ENCODE peak calls at places on chromosomes 12 and 14, in nine cellular contexts. Z is right cardiac atrium; A is K562; U is GM23248; P is naive thymus-derived CD4-positive, alpha-beta T cell; F is colonic mucosa; L is stomach; N is RWPE1; D is CD4-positive, CD25-positive, alpha-beta regulatory T cell. T is an unnamed sample.

GRCh38 chr14:32702571-32702970 is 236.1 kb upstream of the NPAS3 start:
- DNase-seq in U (peak; percentile 62), D (peak; percentile 64), F (peak; percentile 18), P (no peak), L (no peak), Z (peak; percentile 67), A (no peak), N (no peak), T (no peak)

GRCh38 chr14:103899833-103900232 is 28.4 kb upstream of the TDRD9 start:
- DNase-seq in L (no peak), U (no peak), D (no peak), F (no peak), P (no peak), A (no peak), Z (no peak), N (no peak), T (no peak)

GRCh38 chr12:63967781-63968180 is 123.3 kb downstream of the SRGAP1 start:
- DNase-seq in N (no peak), D (no peak), Z (no peak), A (no peak), P (no peak), U (peak; percentile 75), F (no peak), L (no peak), T (no peak)

GRCh38 chr14:53634793-53635192 is 321.8 kb downstream of the BMP4 start:
- DNase-seq in A (no peak), Z (no peak), U (no peak), L (no peak), P (no peak), D (no peak), F (no peak), N (no peak), T (no peak)

GRCh38 chr12:15928870-15929571 is 17.9 kb downstream of the DERA start:
- DNase-seq in A (no peak), Z (no peak), P (no peak), D (no peak), U (peak; percentile 19), L (no peak), F (no peak), N (no peak), T (no peak)

GRCh38 chr12:50751921-50752721 is 11.8 kb upstream of the ATF1 start:
- DNase-seq in P (no peak), A (no peak), F (no peak), Z (no peak), L (no peak), N (peak; percentile 18), D (no peak), U (peak; percentile 41), T (no peak)

GRCh38 chr12:128259556-128260070 is 7.4 kb upstream of the TMEM132C start:
- DNase-seq in A (peak; percentile 50), D (no peak), N (no peak), P (no peak), F (no peak), L (no peak), U (peak; percentile 50), Z (peak; percentile 79), T (no peak)

GRCh38 chr12:52267699-52268098 is 6.7 kb upstream of the KRT86 start:
- DNase-seq in D (no peak), A (no peak), P (no peak), N (no peak), F (no peak), Z (no peak), L (no peak), U (no peak), T (no peak)

GRCh38 chr12:112304411-112304810 is 77.8 kb downstream of the HECTD4 start:
- DNase-seq in U (no peak), Z (no peak), A (no peak), P (no peak), D (no peak), N (no peak), F (no peak), L (no peak), T (no peak)

GRCh38 chr14:59583755-59584154 is 7.1 kb upstream of the CCDC175 start:
- DNase-seq in P (no peak), N (peak; percentile 3), U (peak; percentile 56), D (no peak), A (no peak), Z (no peak), L (no peak), F (no peak), T (no peak)

GRCh38 chr12:63010698-63011097 is 75.7 kb upstream of the PPM1H start:
- DNase-seq in N (no peak), P (no peak), D (no peak), Z (no peak), F (no peak), U (no peak), A (no peak), L (no peak), T (no peak)

GRCh38 chr12:131242741-131243496 is 289.2 kb downstream of the ADGRD1 start:
- DNase-seq in U (peak; percentile 7), D (peak; percentile 20), N (peak; percentile 26), A (peak; percentile 89), Z (no peak), L (no peak), F (no peak), P (no peak), T (no peak)

GRCh38 chr14:100835278-100836052 is 9.5 kb downstream of the MEG3 start:
- DNase-seq in L (no peak), Z (peak; percentile 39), N (no peak), F (no peak), D (no peak), U (no peak), A (no peak), P (no peak), T (no peak)

GRCh38 chr12:44875954-44876553 is at the start of gene NELL2:
- DNase-seq in L (no peak), A (peak; percentile 73), F (peak; percentile 59), U (peak; percentile 41), D (peak; percentile 32), Z (peak; percentile 67), N (peak; percentile 61), P (peak; percentile 47), T (no peak)

GRCh38 chr12:110807640-110808039 is 39.1 kb upstream of the CCDC63 start:
- DNase-seq in P (no peak), A (no peak), L (no peak), N (no peak), U (no peak), Z (no peak), F (no peak), D (no peak), T (no peak)

GRCh38 chr14:95705518-95705917 is 8.4 kb downstream of the TCL1A start:
- DNase-seq in F (no peak), L (no peak), P (no peak), Z (no peak), N (no peak), D (no peak), U (no peak), A (no peak), T (no peak)

GRCh38 chr14:71049435-71050147 is 142.3 kb downstream of the PCNX1 start:
- DNase-seq in F (no peak), U (peak; percentile 88), Z (no peak), A (no peak), N (peak; percentile 3), L (no peak), P (no peak), D (no peak), T (no peak)

GRCh38 chr12:19978193-19978592 is 390.1 kb upstream of the PDE3A start:
- DNase-seq in U (peak; percentile 93), A (no peak), N (no peak), P (no peak), F (no peak), L (no peak), D (no peak), Z (no peak), T (no peak)

GRCh38 chr12:101962486-101962885 is 85.1 kb downstream of the DRAM1 start:
- DNase-seq in U (peak; percentile 82), D (no peak), Z (no peak), F (no peak), A (no peak), L (no peak), N (no peak), P (no peak), T (no peak)

GRCh38 chr12:19093218-19093617 is 36.3 kb upstream of the PLEKHA5 start:
- DNase-seq in P (no peak), L (no peak), Z (no peak), A (no peak), F (no peak), U (no peak), N (no peak), D (no peak), T (no peak)

GRCh38 chr12:19431407-19432308 is 7.6 kb upstream of the AEBP2 start:
- DNase-seq in P (no peak), L (no peak), N (peak; percentile 88), F (no peak), A (no peak), U (peak; percentile 85), Z (no peak), D (peak; percentile 91), T (peak; percentile 80)

GRCh38 chr12:62396750-62397149 is 69.9 kb upstream of the MON2 start:
- DNase-seq in U (no peak), N (no peak), F (no peak), A (no peak), D (no peak), P (no peak), L (no peak), Z (no peak), T (no peak)

GRCh38 chr12:47832263-47832933 is 12.7 kb upstream of the HDAC7 start:
- DNase-seq in L (no peak), F (no peak), Z (peak; percentile 41), N (no peak), U (no peak), D (no peak), A (no peak), P (no peak), T (no peak)
- H3K27ac ChIP-seq in L (no peak overlapping the region), F (no peak overlapping the region), Z (no peak overlapping the region), N (peak overlapping the region; percentile 11), U (no peak overlapping the region), D (peak overlapping the region; percentile 85), A (peak overlapping the region; percentile 71), P (peak overlapping the region; percentile 69), T (no peak overlapping the region)

GRCh38 chr12:24948816-24949722 is at the start of gene BCAT1:
- DNase-seq in D (peak; percentile 26), Z (peak; percentile 90), N (no peak), P (no peak), L (peak; percentile 64), A (peak; percentile 75), F (peak; percentile 44), U (peak; percentile 92), T (no peak)
- H3K27ac ChIP-seq in D (no peak within 1 kb of the TSS), Z (no peak within 1 kb of the TSS), N (no peak within 1 kb of the TSS), P (no peak within 1 kb of the TSS), L (peak within 1 kb of the TSS; percentile 28), A (peak within 1 kb of the TSS; percentile 90), F (no peak within 1 kb of the TSS), U (peak within 1 kb of the TSS; percentile 63), T (no peak within 1 kb of the TSS)

GRCh38 chr14:50319293-50319692 is 7.2 kb downstream of the DMAC2L start:
- DNase-seq in F (no peak), D (no peak), P (no peak), N (peak; percentile 39), U (peak; percentile 65), Z (no peak), L (no peak), A (no peak), T (no peak)
- H3K27ac ChIP-seq in F (no peak overlapping the region), D (no peak overlapping the region), P (no peak overlapping the region), N (no peak overlapping the region), U (no peak overlapping the region), Z (no peak overlapping the region), L (no peak overlapping the region), A (no peak overlapping the region), T (peak overlapping the region; percentile 82)

DNA sequence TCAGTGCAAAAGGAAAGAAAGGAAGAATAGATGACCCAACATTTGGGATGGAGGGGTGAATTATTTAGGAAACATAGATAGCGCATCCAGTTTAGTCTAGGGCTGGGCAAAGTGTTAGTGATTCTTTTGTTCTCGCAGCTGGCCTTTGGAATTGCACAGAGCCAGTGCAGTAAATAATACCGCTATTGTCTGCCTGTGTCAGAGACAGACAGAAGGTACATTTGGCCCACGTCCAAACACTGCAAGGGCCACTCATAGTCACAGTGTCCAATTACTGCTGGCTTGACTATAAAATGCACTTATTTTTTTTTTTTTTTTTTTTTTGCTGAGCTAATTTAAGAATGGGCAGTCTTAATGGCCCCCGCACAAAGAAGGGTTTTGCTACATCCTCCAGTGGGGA is 638.6 kb downstream of the BCL11B start:
- DNase-seq in N (no peak), Z (no peak), P (no peak), F (no peak), D (no peak), L (no peak), U (no peak), A (no peak), T (no peak)
- H3K27ac ChIP-seq in N (no peak overlapping the region), Z (no peak overlapping the region), P (no peak overlapping the region), F (no peak overlapping the region), D (no peak overlapping the region), L (no peak overlapping the region), U (no peak overlapping the region), A (no peak overlapping the region), T (no peak overlapping the region)

T was measured in epithelial cell of prostate.